ENCODE peak calls at places on chromosomes 11 and 22, in five cellular contexts. One of them, this sample, is unnamed.
A peak's percentile ranks its signal among the peaks of the same experiment; 100 is the strongest.

GRCh38 chr11:61766353-61766841 is 14.0 kb downstream of the MYRF start:
- DNase-seq in endothelial cell: no peak
- DNase-seq in brain microvascular endothelial cell: peak; percentile 44
- DNase-seq in fibroblast of pulmonary artery: peak; percentile 62
- DNase-seq in HFF-Myc: no peak
- DNase-seq in this sample: peak; percentile 8

GRCh38 chr11:114171257-114172054 is 111.9 kb downstream of the ZBTB16 start:
- DNase-seq in brain microvascular endothelial cell: no peak
- DNase-seq in fibroblast of pulmonary artery: peak; percentile 64
- DNase-seq in HFF-Myc: no peak
- DNase-seq in endothelial cell: no peak
- DNase-seq in this sample: no peak

GRCh38 chr22:26894766-26895485 is 237.5 kb downstream of the MIAT start:
- DNase-seq in brain microvascular endothelial cell: peak; percentile 91
- DNase-seq in fibroblast of pulmonary artery: peak; percentile 75
- DNase-seq in HFF-Myc: peak; percentile 66
- DNase-seq in endothelial cell: no peak
- DNase-seq in this sample: peak; percentile 89

GRCh38 chr11:13534358-13534757 is 38.6 kb upstream of the PTH start:
- DNase-seq in HFF-Myc: no peak
- DNase-seq in fibroblast of pulmonary artery: no peak
- DNase-seq in brain microvascular endothelial cell: no peak
- DNase-seq in endothelial cell: no peak
- DNase-seq in this sample: no peak

GRCh38 chr11:119777940-119778339 is 48.9 kb upstream of the NECTIN1 start:
- DNase-seq in fibroblast of pulmonary artery: no peak
- DNase-seq in brain microvascular endothelial cell: no peak
- DNase-seq in endothelial cell: no peak
- DNase-seq in HFF-Myc: no peak
- DNase-seq in this sample: no peak

GRCh38 chr11:23113887-23114216 is 253.6 kb upstream of the CCDC179 start:
- DNase-seq in endothelial cell: no peak
- DNase-seq in fibroblast of pulmonary artery: no peak
- DNase-seq in HFF-Myc: no peak
- DNase-seq in brain microvascular endothelial cell: no peak
- DNase-seq in this sample: no peak

GRCh38 chr11:69892986-69893555 is 73.9 kb upstream of the FGF3 start:
- DNase-seq in brain microvascular endothelial cell: no peak
- DNase-seq in endothelial cell: no peak
- DNase-seq in HFF-Myc: no peak
- DNase-seq in fibroblast of pulmonary artery: no peak
- DNase-seq in this sample: no peak

GRCh38 chr11:11661356-11662040 is 39.7 kb upstream of the GALNT18 start:
- DNase-seq in brain microvascular endothelial cell: no peak
- DNase-seq in fibroblast of pulmonary artery: no peak
- DNase-seq in HFF-Myc: no peak
- DNase-seq in endothelial cell: no peak
- DNase-seq in this sample: no peak

GRCh38 chr22:22397292-22397870 is 111.2 kb downstream of the ZNF280B start:
- DNase-seq in endothelial cell: peak; percentile 21
- DNase-seq in fibroblast of pulmonary artery: peak; percentile 35
- DNase-seq in brain microvascular endothelial cell: no peak
- DNase-seq in HFF-Myc: no peak
- DNase-seq in this sample: peak; percentile 70

GRCh38 chr11:1060885-1061616 is 13.6 kb upstream of the MUC2 start:
- DNase-seq in brain microvascular endothelial cell: peak; percentile 83
- DNase-seq in fibroblast of pulmonary artery: peak; percentile 71
- DNase-seq in endothelial cell: no peak
- DNase-seq in HFF-Myc: peak; percentile 25
- DNase-seq in this sample: peak; percentile 70

GRCh38 chr11:108679045-108679444 is 14.2 kb downstream of the DDX10 start:
- DNase-seq in HFF-Myc: no peak
- DNase-seq in fibroblast of pulmonary artery: no peak
- DNase-seq in brain microvascular endothelial cell: no peak
- DNase-seq in endothelial cell: no peak
- DNase-seq in this sample: no peak

GRCh38 chr22:38173156-38173906 is 8.3 kb downstream of the PLA2G6 start:
- DNase-seq in fibroblast of pulmonary artery: no peak
- DNase-seq in endothelial cell: no peak
- DNase-seq in HFF-Myc: no peak
- DNase-seq in brain microvascular endothelial cell: no peak
- DNase-seq in this sample: no peak

GRCh38 chr11:85680897-85681296 is 5.1 kb downstream of the CCDC89 start:
- DNase-seq in brain microvascular endothelial cell: no peak
- DNase-seq in endothelial cell: no peak
- DNase-seq in fibroblast of pulmonary artery: no peak
- DNase-seq in HFF-Myc: no peak
- DNase-seq in this sample: no peak

GRCh38 chr11:124402326-124402922 is 3.6 kb upstream of the OR8B3 start:
- DNase-seq in brain microvascular endothelial cell: peak; percentile 89
- DNase-seq in fibroblast of pulmonary artery: peak; percentile 92
- DNase-seq in endothelial cell: peak; percentile 71
- DNase-seq in HFF-Myc: peak; percentile 53
- DNase-seq in this sample: peak; percentile 87

GRCh38 chr22:36009085-36009484 is 19.5 kb downstream of the RBFOX2 start:
- DNase-seq in HFF-Myc: no peak
- DNase-seq in endothelial cell: no peak
- DNase-seq in brain microvascular endothelial cell: peak; percentile 78
- DNase-seq in fibroblast of pulmonary artery: peak; percentile 77
- DNase-seq in this sample: peak; percentile 72

GRCh38 chr11:35344990-35345655 is 74.2 kb downstream of the SLC1A2 start:
- DNase-seq in HFF-Myc: no peak
- DNase-seq in endothelial cell: no peak
- DNase-seq in fibroblast of pulmonary artery: no peak
- DNase-seq in brain microvascular endothelial cell: no peak
- DNase-seq in this sample: no peak

GRCh38 chr11:35529971-35530495 is 4.6 kb upstream of the PAMR1 start:
- DNase-seq in fibroblast of pulmonary artery: peak; percentile 94
- DNase-seq in endothelial cell: no peak
- DNase-seq in brain microvascular endothelial cell: peak; percentile 87
- DNase-seq in HFF-Myc: peak; percentile 90
- DNase-seq in this sample: peak; percentile 92

GRCh38 chr22:49012695-49013094 is 815.0 kb downstream of the BRD1 start:
- DNase-seq in endothelial cell: no peak
- DNase-seq in brain microvascular endothelial cell: no peak
- DNase-seq in fibroblast of pulmonary artery: no peak
- DNase-seq in HFF-Myc: no peak
- DNase-seq in this sample: no peak

GRCh38 chr11:59218893-59219292 is 6.2 kb upstream of the MPEG1 start:
- DNase-seq in fibroblast of pulmonary artery: no peak
- DNase-seq in brain microvascular endothelial cell: no peak
- DNase-seq in endothelial cell: no peak
- DNase-seq in HFF-Myc: no peak
- DNase-seq in this sample: no peak

GRCh38 chr11:126628790-126629621 is 273.5 kb downstream of the ST3GAL4 start:
- DNase-seq in fibroblast of pulmonary artery: no peak
- DNase-seq in endothelial cell: no peak
- DNase-seq in HFF-Myc: peak; percentile 91
- DNase-seq in brain microvascular endothelial cell: no peak
- DNase-seq in this sample: peak; percentile 83

GRCh38 chr11:134291196-134291595 is 15.0 kb downstream of the GLB1L3 start:
- DNase-seq in endothelial cell: no peak
- DNase-seq in fibroblast of pulmonary artery: no peak
- DNase-seq in HFF-Myc: no peak
- DNase-seq in brain microvascular endothelial cell: no peak
- DNase-seq in this sample: no peak

GRCh38 chr11:119533931-119534694 is 111.1 kb upstream of the THY1 start:
- DNase-seq in HFF-Myc: no peak
- DNase-seq in endothelial cell: peak; percentile 88
- DNase-seq in fibroblast of pulmonary artery: peak; percentile 58
- DNase-seq in brain microvascular endothelial cell: peak; percentile 67
- DNase-seq in this sample: peak; percentile 55

GRCh38 chr11:10639350-10639749 is 54.2 kb downstream of the IRAG1 start:
- DNase-seq in brain microvascular endothelial cell: no peak
- DNase-seq in endothelial cell: no peak
- DNase-seq in fibroblast of pulmonary artery: no peak
- DNase-seq in HFF-Myc: no peak
- DNase-seq in this sample: no peak

GRCh38 chr11:72038491-72038890 is 39.8 kb downstream of the IL18BP start:
- DNase-seq in HFF-Myc: peak; percentile 35
- DNase-seq in fibroblast of pulmonary artery: peak; percentile 75
- DNase-seq in brain microvascular endothelial cell: peak; percentile 18
- DNase-seq in endothelial cell: no peak
- DNase-seq in this sample: peak; percentile 64

GRCh38 chr11:89405629-89406028 is 85.5 kb downstream of the NOX4 start:
- DNase-seq in endothelial cell: no peak
- DNase-seq in brain microvascular endothelial cell: no peak
- DNase-seq in fibroblast of pulmonary artery: peak; percentile 52
- DNase-seq in HFF-Myc: peak; percentile 16
- DNase-seq in this sample: no peak

GRCh38 chr11:133669371-133670046 is 137.2 kb upstream of the OPCML start:
- DNase-seq in endothelial cell: no peak
- DNase-seq in brain microvascular endothelial cell: no peak
- DNase-seq in fibroblast of pulmonary artery: no peak
- DNase-seq in HFF-Myc: no peak
- DNase-seq in this sample: no peak

GRCh38 chr11:45354976-45355705 is 69.0 kb upstream of the SYT13 start:
- DNase-seq in brain microvascular endothelial cell: peak; percentile 46
- DNase-seq in fibroblast of pulmonary artery: peak; percentile 61
- DNase-seq in endothelial cell: peak; percentile 63
- DNase-seq in HFF-Myc: peak; percentile 16
- DNase-seq in this sample: no peak

GRCh38 chr11:100830295-100830694 is 143.2 kb downstream of the ARHGAP42 start:
- DNase-seq in fibroblast of pulmonary artery: no peak
- DNase-seq in HFF-Myc: no peak
- DNase-seq in brain microvascular endothelial cell: peak; percentile 24
- DNase-seq in endothelial cell: no peak
- DNase-seq in this sample: no peak

GRCh38 chr22:38554281-38554680 is 15.7 kb downstream of the DMC1 start:
- DNase-seq in HFF-Myc: peak; percentile 75
- DNase-seq in endothelial cell: no peak
- DNase-seq in brain microvascular endothelial cell: no peak
- DNase-seq in fibroblast of pulmonary artery: peak; percentile 8
- DNase-seq in this sample: peak; percentile 83

GRCh38 chr22:44723801-44724200 is 21.8 kb downstream of the PRR5 start:
- DNase-seq in HFF-Myc: peak; percentile 32
- DNase-seq in fibroblast of pulmonary artery: peak; percentile 51
- DNase-seq in brain microvascular endothelial cell: peak; percentile 20
- DNase-seq in endothelial cell: no peak
- DNase-seq in this sample: peak; percentile 30

GRCh38 chr11:27363576-27364115 is 631 bp upstream of the CCDC34 start:
- DNase-seq in HFF-Myc: no peak
- DNase-seq in brain microvascular endothelial cell: no peak
- DNase-seq in fibroblast of pulmonary artery: no peak
- DNase-seq in endothelial cell: no peak
- DNase-seq in this sample: no peak

GRCh38 chr11:69326622-69327219 is 32.8 kb downstream of the MYEOV start:
- DNase-seq in HFF-Myc: no peak
- DNase-seq in endothelial cell: no peak
- DNase-seq in brain microvascular endothelial cell: no peak
- DNase-seq in fibroblast of pulmonary artery: no peak
- DNase-seq in this sample: no peak

GRCh38 chr11:47864910-47865309 is 16.8 kb upstream of the NUP160 start:
- DNase-seq in brain microvascular endothelial cell: no peak
- DNase-seq in fibroblast of pulmonary artery: no peak
- DNase-seq in HFF-Myc: no peak
- DNase-seq in endothelial cell: no peak
- DNase-seq in this sample: peak; percentile 11

GRCh38 chr11:57801185-57801490 is 39.5 kb downstream of the CTNND1 start:
- DNase-seq in brain microvascular endothelial cell: no peak
- DNase-seq in endothelial cell: no peak
- DNase-seq in HFF-Myc: no peak
- DNase-seq in fibroblast of pulmonary artery: no peak
- DNase-seq in this sample: no peak

GRCh38 chr11:3128356-3129180 is 36.5 kb downstream of the OSBPL5 start:
- DNase-seq in endothelial cell: no peak
- DNase-seq in HFF-Myc: no peak
- DNase-seq in brain microvascular endothelial cell: no peak
- DNase-seq in fibroblast of pulmonary artery: no peak
- DNase-seq in this sample: no peak

GRCh38 chr22:36301384-36301828 is 48.5 kb downstream of the APOL1 start:
- DNase-seq in fibroblast of pulmonary artery: peak; percentile 73
- DNase-seq in endothelial cell: peak; percentile 79
- DNase-seq in brain microvascular endothelial cell: peak; percentile 36
- DNase-seq in HFF-Myc: peak; percentile 32
- DNase-seq in this sample: peak; percentile 52

GRCh38 chr11:62961017-62961416 is 23.8 kb downstream of the SLC22A6 start:
- DNase-seq in HFF-Myc: no peak
- DNase-seq in endothelial cell: no peak
- DNase-seq in fibroblast of pulmonary artery: no peak
- DNase-seq in brain microvascular endothelial cell: no peak
- DNase-seq in this sample: no peak
- TF ChIP-seq CTCF in HFF-Myc: no peak
- TF ChIP-seq CTCF in endothelial cell: no peak
- TF ChIP-seq CTCF in fibroblast of pulmonary artery: no peak
- TF ChIP-seq CTCF in brain microvascular endothelial cell: no peak
- TF ChIP-seq CTCF in this sample: no peak

GRCh38 chr11:17735823-17736772 is 1.5 kb downstream of the KCNC1 start:
- DNase-seq in fibroblast of pulmonary artery: no peak
- DNase-seq in HFF-Myc: no peak
- DNase-seq in brain microvascular endothelial cell: no peak
- DNase-seq in endothelial cell: no peak
- DNase-seq in this sample: no peak
- TF ChIP-seq CTCF in fibroblast of pulmonary artery: no peak
- TF ChIP-seq CTCF in HFF-Myc: peak; percentile 41
- TF ChIP-seq CTCF in brain microvascular endothelial cell: no peak
- TF ChIP-seq CTCF in endothelial cell: peak; percentile 74
- TF ChIP-seq CTCF in this sample: peak; percentile 58

DNA sequence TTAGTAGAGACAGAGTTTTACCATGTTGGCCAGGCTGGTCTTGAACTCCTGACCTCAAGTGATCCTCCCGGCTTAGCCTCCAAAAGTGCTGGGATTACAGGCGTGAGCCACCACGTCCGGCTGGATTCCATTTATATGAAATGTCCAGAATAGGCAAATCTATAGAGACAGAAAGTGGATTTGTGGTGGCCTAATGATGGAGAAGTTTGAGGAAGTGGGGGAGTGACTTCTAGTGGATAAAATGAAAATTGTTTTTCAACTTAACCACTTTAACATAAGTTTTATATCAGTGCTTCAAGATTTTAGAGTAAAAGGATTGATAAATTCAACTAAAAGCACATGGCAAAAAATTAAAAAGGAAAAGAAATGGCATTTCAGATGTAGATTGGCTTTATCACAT is 66.2 kb downstream of the HIPK3 start:
- DNase-seq in endothelial cell: no peak
- DNase-seq in HFF-Myc: no peak
- DNase-seq in brain microvascular endothelial cell: no peak
- DNase-seq in fibroblast of pulmonary artery: no peak
- DNase-seq in this sample: no peak
- TF ChIP-seq CTCF in endothelial cell: no peak
- TF ChIP-seq CTCF in HFF-Myc: no peak
- TF ChIP-seq CTCF in brain microvascular endothelial cell: no peak
- TF ChIP-seq CTCF in fibroblast of pulmonary artery: no peak
- TF ChIP-seq CTCF in this sample: no peak

DNA sequence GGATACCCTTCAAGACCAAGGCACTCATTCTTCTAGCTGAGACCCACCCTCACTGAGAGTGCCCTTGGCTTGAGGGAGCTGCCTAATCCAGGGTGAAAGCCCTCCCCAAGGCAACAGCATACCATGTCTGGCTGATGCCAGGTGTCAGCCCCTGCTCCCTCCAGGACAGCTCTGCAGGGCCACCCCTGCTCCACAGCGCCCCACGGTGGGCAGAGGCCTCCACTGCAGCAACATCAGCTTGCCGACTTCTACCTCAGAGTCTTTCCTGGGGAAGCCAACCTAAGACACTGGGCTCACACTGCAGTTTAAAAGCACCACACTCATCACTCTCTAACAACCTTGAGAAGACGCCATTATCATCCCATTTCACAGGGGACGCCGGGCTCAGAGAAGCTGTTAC is 29.0 kb downstream of the TTLL1 start:
- DNase-seq in HFF-Myc: no peak
- DNase-seq in endothelial cell: peak; percentile 82
- DNase-seq in brain microvascular endothelial cell: no peak
- DNase-seq in fibroblast of pulmonary artery: peak; percentile 26
- DNase-seq in this sample: no peak
- TF ChIP-seq CTCF in HFF-Myc: peak; percentile 76
- TF ChIP-seq CTCF in endothelial cell: peak; percentile 86
- TF ChIP-seq CTCF in brain microvascular endothelial cell: peak; percentile 83
- TF ChIP-seq CTCF in fibroblast of pulmonary artery: peak; percentile 62
- TF ChIP-seq CTCF in this sample: peak; percentile 83